ENCODE peak calls at places on chromosomes 2 and 18, in ten cellular contexts. S is heart left ventricle, C is mesendoderm, V is HepG2, O is uterus, Q is neuronal stem cell, T is lower lobe of right lung, R is right cardiac atrium, J is tibial nerve, I is lung. A is an unnamed sample.

GRCh38 chr18:74261053-74261452 is 30.7 kb downstream of the CYB5A start:
- DNase-seq in S (no peak), C (no peak), V (no peak), O (no peak), Q (no peak), T (no peak), R (no peak), J (no peak), I (no peak), A (no peak)

GRCh38 chr2:85802337-85803103 is 48.7 kb downstream of the ATOH8 start:
- DNase-seq in S (no peak), C (no peak), V (no peak), O (peak; percentile 11), Q (no peak), T (no peak), R (no peak), J (no peak), I (no peak), A (no peak)

GRCh38 chr2:20504174-20504573 is 57.3 kb downstream of the RHOB start:
- DNase-seq in S (no peak), C (no peak), V (no peak), O (no peak), Q (no peak), T (no peak), R (no peak), J (no peak), I (no peak), A (no peak)

GRCh38 chr2:218991674-218992168 is 1.5 kb downstream of the CRYBA2 start:
- DNase-seq in S (no peak), C (peak; percentile 45), V (no peak), O (no peak), Q (no peak), T (no peak), R (no peak), J (no peak), I (no peak), A (no peak)

GRCh38 chr2:10204326-10205200 is 82.0 kb downstream of the RRM2 start:
- DNase-seq in S (no peak), C (no peak), V (no peak), O (no peak), Q (peak; percentile 54), T (peak; percentile 40), R (no peak), J (no peak), I (no peak), A (peak; percentile 24)

GRCh38 chr2:109692013-109692738 is 78.0 kb downstream of the SOWAHC start:
- DNase-seq in S (no peak), C (no peak), V (no peak), O (no peak), Q (no peak), T (no peak), R (no peak), J (no peak), I (no peak), A (no peak)

GRCh38 chr2:59590802-59591201 is 962.7 kb downstream of the BCL11A start:
- DNase-seq in S (no peak), C (no peak), V (no peak), O (no peak), Q (no peak), T (no peak), R (no peak), J (no peak), I (no peak), A (no peak)

GRCh38 chr2:120733238-120733942 is 2.3 kb upstream of the GLI2 start:
- DNase-seq in S (no peak), C (no peak), V (no peak), O (no peak), Q (no peak), T (no peak), R (no peak), J (no peak), I (no peak), A (no peak)

GRCh38 chr2:159484537-159484936 is 131.8 kb downstream of the BAZ2B start:
- DNase-seq in S (no peak), C (no peak), V (no peak), O (no peak), Q (no peak), T (no peak), R (no peak), J (no peak), I (no peak), A (no peak)

GRCh38 chr2:237143676-237144440 is 58.2 kb downstream of the COPS8 start:
- DNase-seq in S (no peak), C (no peak), V (no peak), O (no peak), Q (no peak), T (no peak), R (no peak), J (no peak), I (no peak), A (no peak)

GRCh38 chr2:208311954-208312353 is 45.9 kb downstream of the PIKFYVE start:
- DNase-seq in S (no peak), C (no peak), V (no peak), O (no peak), Q (no peak), T (no peak), R (no peak), J (no peak), I (no peak), A (no peak)

GRCh38 chr2:58047373-58047674 is 718 bp downstream of the VRK2 start:
- DNase-seq in S (no peak), C (no peak), V (no peak), O (no peak), Q (no peak), T (no peak), R (no peak), J (no peak), I (no peak), A (no peak)

GRCh38 chr18:27242392-27243047 is 57.4 kb upstream of the CHST9 start:
- DNase-seq in S (no peak), C (no peak), V (no peak), O (no peak), Q (no peak), T (no peak), R (no peak), J (no peak), I (no peak), A (no peak)

GRCh38 chr2:157185828-157186227 is 71.7 kb upstream of the GALNT5 start:
- DNase-seq in S (no peak), C (peak; percentile 13), V (no peak), O (no peak), Q (no peak), T (no peak), R (no peak), J (no peak), I (no peak), A (no peak)

GRCh38 chr2:147482111-147482510 is 362.7 kb upstream of the ACVR2A start:
- DNase-seq in S (no peak), C (peak; percentile 76), V (no peak), O (no peak), Q (no peak), T (no peak), R (no peak), J (no peak), I (no peak), A (no peak)

GRCh38 chr2:1744446-1745170 is at the start of gene PXDN:
- DNase-seq in S (peak; percentile 76), C (peak; percentile 74), V (no peak), O (peak; percentile 67), Q (peak; percentile 58), T (no peak), R (peak; percentile 89), J (peak; percentile 35), I (peak; percentile 29), A (peak; percentile 79)

GRCh38 chr2:61677942-61678341 is 139.8 kb upstream of the XPO1 start:
- DNase-seq in S (no peak), C (no peak), V (no peak), O (no peak), Q (no peak), T (no peak), R (no peak), J (no peak), I (no peak), A (no peak)

GRCh38 chr2:144010096-144010495 is 509.8 kb downstream of the ZEB2 start:
- DNase-seq in S (no peak), C (no peak), V (no peak), O (no peak), Q (no peak), T (no peak), R (no peak), J (no peak), I (no peak), A (no peak)

GRCh38 chr2:234426616-234427015 is 70.3 kb downstream of the ARL4C start:
- DNase-seq in S (no peak), C (no peak), V (no peak), O (no peak), Q (no peak), T (no peak), R (no peak), J (no peak), I (no peak), A (no peak)
- H3K27ac ChIP-seq in S (no peak overlapping the region), C (no peak overlapping the region), V (no peak overlapping the region), O (no peak overlapping the region), Q (peak overlapping the region; percentile 91), T (peak overlapping the region; percentile 74), R (no peak overlapping the region), J (peak overlapping the region; percentile 25), I (no peak overlapping the region), A (no peak overlapping the region)

DNA sequence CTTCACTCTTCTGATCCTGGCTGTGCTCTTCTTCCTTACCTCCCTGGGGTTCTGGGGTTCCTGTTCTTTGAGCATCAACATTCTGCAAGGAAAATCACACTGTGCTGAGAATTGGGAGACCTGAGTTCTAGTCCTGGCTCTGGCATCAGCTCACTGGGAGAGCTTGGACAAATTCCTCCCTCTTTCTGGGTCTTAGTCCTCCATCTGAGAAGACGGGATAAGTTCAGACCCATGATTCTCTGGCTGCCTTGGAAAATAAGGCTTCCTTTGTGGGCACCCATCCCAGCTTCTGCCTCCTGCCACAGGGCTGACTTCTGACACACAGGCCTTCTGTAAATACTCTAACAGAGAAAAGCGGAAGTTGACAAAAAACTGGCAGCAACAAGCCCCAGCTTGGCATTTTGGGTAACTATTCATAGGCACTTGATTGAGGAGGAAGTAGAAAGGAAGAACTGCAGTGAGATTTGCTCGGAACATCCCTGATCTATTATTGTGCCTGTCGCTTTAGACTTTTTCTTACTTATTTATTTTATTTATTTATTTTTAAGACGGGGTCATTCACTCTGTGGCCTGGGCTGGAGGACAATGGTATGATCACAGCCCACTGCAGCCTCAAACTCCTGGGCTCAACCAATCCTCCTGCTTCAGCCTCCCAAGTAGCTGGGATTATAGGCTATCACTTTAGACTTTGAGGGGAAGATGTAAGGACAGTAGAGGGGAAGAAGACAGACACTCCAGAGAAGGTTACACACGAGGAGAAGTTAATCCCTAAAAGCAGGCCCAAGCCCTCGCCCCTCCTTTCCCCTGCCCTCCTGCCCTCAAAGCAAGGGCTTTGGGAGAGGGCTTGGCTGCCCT is 7.9 kb downstream of the PCBP1 start:
- DNase-seq in S (peak; percentile 66), C (no peak), V (peak; percentile 87), O (peak; percentile 81), Q (no peak), T (peak; percentile 67), R (peak; percentile 72), J (peak; percentile 48), I (peak; percentile 71), A (no peak)
- H3K4me3 ChIP-seq in S (peak overlapping the region; percentile 16), C (no peak overlapping the region), V (peak overlapping the region; percentile 50), O (no peak overlapping the region), Q (no peak overlapping the region), T (peak overlapping the region; percentile 24), R (no peak overlapping the region), J (no peak overlapping the region), I (no peak overlapping the region), A (no peak overlapping the region)

GRCh38 chr2:36449213-36449612 is 93.6 kb downstream of the CRIM1 start:
- DNase-seq in S (no peak), C (no peak), V (no peak), O (no peak), Q (no peak), T (no peak), R (no peak), J (no peak), I (no peak), A (no peak)
- H3K4me1 ChIP-seq in S (peaks cover 46% of the 10 kb centered on the region), C (peaks cover 8% of the 10 kb centered on the region), V (peaks cover 59% of the 10 kb centered on the region), O (peaks cover 11% of the 10 kb centered on the region), Q (peaks cover 3% of the 10 kb centered on the region), T (peaks cover 29% of the 10 kb centered on the region), R (peaks cover 6% of the 10 kb centered on the region), J (peaks cover 7% of the 10 kb centered on the region), I (peaks cover 2% of the 10 kb centered on the region), A (peaks cover 83% of the 10 kb centered on the region)

GRCh38 chr18:77008576-77009315 is 123.8 kb downstream of the MBP start:
- DNase-seq in S (no peak), C (no peak), V (no peak), O (peak; percentile 8), Q (no peak), T (no peak), R (peak; percentile 64), J (no peak), I (no peak), A (no peak)
- H3K27ac ChIP-seq in S (no peak overlapping the region), C (no peak overlapping the region), V (no peak overlapping the region), O (no peak overlapping the region), Q (no peak overlapping the region), T (no peak overlapping the region), R (no peak overlapping the region), J (peak overlapping the region; percentile 92), I (no peak overlapping the region), A (no peak overlapping the region)

A was measured in psoas muscle.